ENCODE peak calls at places on chromosomes 2 and 18, in six cellular contexts. N is COLO829, Q is NCI-H1436, Z is amygdala, T is coronary artery, J is HuH-7.5. H is an unnamed sample.

GRCh38 chr2:191620144-191620543 is 57.8 kb upstream of the NABP1 start:
- DNase-seq in N (no peak), T (no peak), Z (no peak), Q (no peak), J (no peak), H (no peak)

GRCh38 chr2:86038291-86039081 is 67.2 kb downstream of the POLR1A start:
- DNase-seq in Q (no peak), T (no peak), J (no peak), Z (no peak), N (no peak), H (peak)

GRCh38 chr2:9025746-9026145 is 22.3 kb upstream of the MBOAT2 start:
- DNase-seq in Z (no peak), Q (no peak), N (no peak), J (no peak), T (no peak), H (no peak)

GRCh38 chr2:10103179-10103578 is 19.4 kb upstream of the RRM2 start:
- DNase-seq in N (no peak), J (no peak), T (no peak), Q (no peak), Z (no peak), H (no peak)

GRCh38 chr2:151823651-151824050 is 4.6 kb downstream of the ARL5A start:
- DNase-seq in N (no peak), T (no peak), Q (no peak), Z (no peak), J (no peak), H (no peak)

GRCh38 chr2:116809074-116809473 is 1005.4 kb upstream of the DDX18 start:
- DNase-seq in Q (no peak), J (no peak), T (no peak), Z (no peak), N (no peak), H (no peak)

GRCh38 chr2:238682536-238682935 is 165.3 kb upstream of the TWIST2 start:
- DNase-seq in J (no peak), Z (no peak), T (peak), Q (no peak), N (no peak), H (no peak)

GRCh38 chr2:58634653-58635347 is 393.7 kb upstream of the FANCL start:
- DNase-seq in Q (peak), Z (no peak), T (no peak), N (no peak), J (no peak), H (no peak)

GRCh38 chr2:127561371-127561770 is 25.9 kb downstream of the MYO7B start:
- DNase-seq in T (no peak), J (no peak), Q (no peak), Z (no peak), N (no peak), H (no peak)

GRCh38 chr2:200301953-200302628 is 4.4 kb upstream of the SPATS2L start:
- DNase-seq in T (no peak), Q (no peak), Z (no peak), N (no peak), J (no peak), H (no peak)

GRCh38 chr18:58400337-58400885 is 228.5 kb downstream of the ALPK2 start:
- DNase-seq in Q (no peak), T (no peak), Z (no peak), J (no peak), N (no peak), H (no peak)

GRCh38 chr18:75582406-75582821 is 154.9 kb upstream of the SMIM21 start:
- DNase-seq in N (no peak), T (no peak), J (no peak), Z (no peak), Q (no peak), H (no peak)

GRCh38 chr2:38224181-38224580 is 148.2 kb upstream of the CYP1B1 start:
- DNase-seq in N (no peak), Z (no peak), J (no peak), Q (no peak), T (no peak), H (no peak)

GRCh38 chr2:193679850-193680249 is 1485.1 kb upstream of the TMEFF2 start:
- DNase-seq in T (no peak), N (no peak), Q (no peak), J (no peak), Z (no peak), H (no peak)

GRCh38 chr18:11751305-11752115 is 62.4 kb downstream of the GNAL start:
- DNase-seq in Q (no peak), J (no peak), T (no peak), N (no peak), Z (peak), H (no peak)

GRCh38 chr18:21112140-21112473 is 494 bp upstream of the ROCK1 start:
- DNase-seq in N (no peak), Z (no peak), T (no peak), J (peak), Q (peak), H (no peak)

H was measured in left cardiac atrium.